ENCODE peak calls at places on chromosomes 12 and 14, in six cellular contexts. D is HepG2, K is PC-3, T is suprapubic skin, V is stomach, X is tibial nerve. F is an unnamed sample. For H3K9me3, the result is how much of the 10 kb centered on the place peaks cover.

GRCh38 chr14:30751646-30752416 is 122.5 kb upstream of the COCH start:
- DNase-seq in D (no peak), K (no peak), T (no peak), V (no peak), X (no peak), F (no peak)

GRCh38 chr12:23666866-23667265 is 282.6 kb downstream of the SOX5 start:
- DNase-seq in D (no peak), K (no peak), T (no peak), V (no peak), X (no peak), F (no peak)

GRCh38 chr12:76680940-76681339 is 83.0 kb upstream of the ZDHHC17 start:
- DNase-seq in D (no peak), K (no peak), T (no peak), V (no peak), X (no peak), F (no peak)

GRCh38 chr14:66240112-66240511 is 246.1 kb upstream of the CCDC196 start:
- DNase-seq in D (no peak), K (peak), T (no peak), V (no peak), X (no peak), F (no peak)

GRCh38 chr12:107840186-107840585 is 65.7 kb downstream of the ASCL4 start:
- DNase-seq in D (no peak), K (no peak), T (no peak), V (no peak), X (no peak), F (no peak)

GRCh38 chr14:23409966-23410635 is 2.0 kb upstream of the MYH6 start:
- DNase-seq in D (no peak), K (no peak), T (no peak), V (no peak), X (no peak), F (no peak)

GRCh38 chr12:51403159-51403558 is 12.0 kb upstream of the GALNT6 start:
- DNase-seq in D (no peak), K (no peak), T (peak), V (no peak), X (no peak), F (no peak)

GRCh38 chr14:81991998-81992397 is 458.3 kb upstream of the SEL1L start:
- DNase-seq in D (no peak), K (peak), T (no peak), V (no peak), X (no peak), F (no peak)

GRCh38 chr12:68772714-68773113 is 26.7 kb downstream of the SLC35E3 start:
- DNase-seq in D (no peak), K (no peak), T (no peak), V (no peak), X (no peak), F (no peak)

GRCh38 chr14:22489247-22489551 is 99.8 kb downstream of the DAD1 start:
- DNase-seq in D (no peak), K (no peak), T (no peak), V (no peak), X (no peak), F (no peak)

GRCh38 chr12:53532026-53532425 is 24.7 kb upstream of the NPFF start:
- DNase-seq in D (no peak), K (no peak), T (no peak), V (no peak), X (no peak), F (no peak)

GRCh38 chr14:69716483-69717187 is 50.3 kb upstream of the SRSF5 start:
- DNase-seq in D (no peak), K (peak), T (no peak), V (no peak), X (no peak), F (no peak)

GRCh38 chr14:67265131-67265530 is 23.9 kb downstream of the PALS1 start:
- DNase-seq in D (no peak), K (peak), T (no peak), V (no peak), X (no peak), F (no peak)

GRCh38 chr12:3342051-3342450 is 149.0 kb upstream of the PRMT8 start:
- DNase-seq in D (no peak), K (peak), T (no peak), V (peak), X (no peak), F (no peak)

DNA sequence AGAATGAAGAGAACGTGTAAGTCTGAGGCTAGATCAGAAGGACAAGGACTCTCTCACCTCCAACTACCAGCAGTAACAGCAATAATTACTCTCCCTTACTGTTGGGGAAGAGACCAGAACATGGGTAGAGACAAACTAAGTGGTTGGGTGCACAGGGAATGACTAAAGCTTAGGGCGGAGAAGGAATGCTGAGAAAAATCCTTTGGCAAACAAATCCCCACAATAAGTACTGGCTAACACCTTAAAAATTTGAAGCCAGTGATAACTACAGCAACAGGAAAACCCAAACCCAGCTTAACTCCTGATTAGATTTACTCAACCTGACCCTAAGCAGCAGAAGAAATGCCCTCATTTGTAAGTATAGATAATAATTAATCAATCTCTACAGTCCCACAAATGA is 759.0 kb downstream of the AACS start:
- DNase-seq in D (no peak), K (no peak), T (no peak), V (no peak), X (no peak), F (no peak)
- H3K9me3 ChIP-seq in D (under half), K (under half), T (under half), V (under half), X (under half), F (under half)

DNA sequence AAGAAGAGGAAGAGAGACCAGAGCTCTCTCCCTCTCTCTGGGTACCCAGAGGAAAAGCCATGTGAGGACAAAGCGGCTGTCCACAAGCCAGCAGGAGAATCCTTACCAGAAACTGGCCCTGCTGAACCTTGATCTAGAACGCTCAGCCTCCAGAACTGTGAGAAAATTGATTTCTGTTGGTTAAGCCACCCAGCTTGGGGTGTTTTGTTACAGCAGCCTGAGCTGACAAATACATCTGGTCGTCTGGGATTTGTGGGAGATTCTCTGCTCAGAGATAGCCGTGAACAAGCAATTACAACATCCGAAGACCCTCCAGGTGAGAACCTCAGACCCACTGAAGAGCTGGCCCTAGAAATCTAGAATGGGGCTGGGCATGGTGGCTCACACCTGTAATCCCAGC is 6.5 kb upstream of the PRIMA1 start:
- DNase-seq in D (no peak), K (no peak), T (no peak), V (no peak), X (no peak), F (no peak)
- H3K9me3 ChIP-seq in D (under half), K (under half), T (under half), V (under half), X (under half), F (under half)

GRCh38 chr12:34397591-34398365 is 375.5 kb downstream of the ALG10 start:
- DNase-seq in D (no peak), K (no peak), T (peak), V (peak), X (peak), F (no peak)
- H3K9me3 ChIP-seq in D (under half), K (under half), T (under half), V (half or more), X (under half), F (under half)

GRCh38 chr12:38155020-38155395 is 161.6 kb upstream of the ALG10B start:
- DNase-seq in D (no peak), K (no peak), T (no peak), V (no peak), X (no peak), F (no peak)
- H3K9me3 ChIP-seq in D (under half), K (under half), T (under half), V (under half), X (under half), F (under half)

GRCh38 chr14:106528717-106529116 is 1002.3 kb downstream of the TMEM121 start:
- DNase-seq in D (no peak), K (no peak), T (no peak), V (no peak), X (no peak), F (no peak)

GRCh38 chr14:106530423-106531107 is 1004.2 kb downstream of the TMEM121 start:
- DNase-seq in D (peak), K (no peak), T (no peak), V (no peak), X (no peak), F (no peak)

GRCh38 chr14:106530031-106530422 is 1003.6 kb downstream of the TMEM121 start:
- DNase-seq in D (no peak), K (no peak), T (no peak), V (no peak), X (no peak), F (no peak)
- H3K9me3 ChIP-seq in D (under half), K (under half), T (under half), V (under half), X (under half), F (under half)

DNA sequence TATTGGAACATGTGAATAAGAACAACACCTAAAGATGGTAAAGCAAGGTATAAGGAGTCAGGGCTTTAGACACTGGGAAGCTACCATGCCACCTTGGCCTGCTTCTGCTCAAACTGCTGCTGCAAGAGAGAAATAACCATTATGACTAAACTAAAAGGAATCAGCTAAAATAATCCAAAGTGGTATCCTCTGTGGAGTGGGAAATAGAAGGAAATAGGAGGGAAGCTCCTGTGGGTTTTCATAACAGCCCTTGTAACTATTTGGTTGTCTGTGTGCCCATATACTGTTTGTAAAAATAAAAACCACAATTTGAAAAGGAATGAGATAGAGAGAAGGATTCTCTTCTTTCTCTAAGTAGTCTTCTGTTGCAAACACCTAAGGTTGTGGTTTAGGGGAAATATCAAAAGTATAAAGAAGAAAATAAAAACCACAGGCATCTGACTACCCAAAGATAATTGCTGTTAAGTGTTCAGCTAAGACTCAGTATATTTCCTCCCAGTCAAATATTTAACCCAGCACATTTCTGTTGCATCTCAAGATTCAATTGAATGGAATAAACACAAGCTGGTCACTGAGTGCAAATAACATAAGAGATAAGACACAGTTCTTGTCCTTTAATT is 53.7 kb downstream of the SDR9C7 start:
- DNase-seq in D (no peak), K (no peak), T (no peak), V (no peak), X (no peak), F (no peak)
- H3K9me3 ChIP-seq in D (under half), K (under half), T (under half), V (under half), X (under half), F (under half)